ENCODE peak calls at places on chromosomes 5 and 9, in ten cellular contexts. One of them, this sample, is unnamed.

GRCh38 chr9:70412678-70413426 is 1.6 kb downstream of the KLF9 start:
- DNase-seq in HEK293T: no peak
- DNase-seq in astrocyte of the spinal cord: peak; percentile 79
- DNase-seq in activated CD8-positive, alpha-beta memory T cell treated with anti-CD3 and anti-CD28 coated beads for 24 hours: peak; percentile 78
- DNase-seq in anterior cingulate cortex: no peak
- DNase-seq in RWPE1: peak; percentile 77
- DNase-seq in stimulated activated CD4-positive, alpha-beta T cell treated with anti-CD3 and anti-CD28 coated beads, Interleukin-2, amount 100 ng/mL, for 48 hours: peak; percentile 34
- DNase-seq in gastrocnemius medialis: peak; percentile 77
- DNase-seq in NCI-H460: peak; percentile 35
- DNase-seq in lung: peak; percentile 90
- DNase-seq in this sample: peak; percentile 89

GRCh38 chr5:169945831-169946261 is 34.4 kb downstream of the INSYN2B start:
- DNase-seq in HEK293T: no peak
- DNase-seq in astrocyte of the spinal cord: peak; percentile 89
- DNase-seq in activated CD8-positive, alpha-beta memory T cell treated with anti-CD3 and anti-CD28 coated beads for 24 hours: no peak
- DNase-seq in anterior cingulate cortex: no peak
- DNase-seq in RWPE1: peak; percentile 20
- DNase-seq in stimulated activated CD4-positive, alpha-beta T cell treated with anti-CD3 and anti-CD28 coated beads, Interleukin-2, amount 100 ng/mL, for 48 hours: no peak
- DNase-seq in gastrocnemius medialis: no peak
- DNase-seq in NCI-H460: no peak
- DNase-seq in lung: peak; percentile 41
- DNase-seq in this sample: peak; percentile 67

GRCh38 chr9:104921067-104921741 is 6.8 kb downstream of the ABCA1 start:
- DNase-seq in HEK293T: no peak
- DNase-seq in astrocyte of the spinal cord: no peak
- DNase-seq in activated CD8-positive, alpha-beta memory T cell treated with anti-CD3 and anti-CD28 coated beads for 24 hours: no peak
- DNase-seq in anterior cingulate cortex: no peak
- DNase-seq in RWPE1: no peak
- DNase-seq in stimulated activated CD4-positive, alpha-beta T cell treated with anti-CD3 and anti-CD28 coated beads, Interleukin-2, amount 100 ng/mL, for 48 hours: no peak
- DNase-seq in gastrocnemius medialis: no peak
- DNase-seq in NCI-H460: no peak
- DNase-seq in lung: no peak
- DNase-seq in this sample: no peak

GRCh38 chr5:111935835-111936234 is 178.8 kb upstream of the NREP start:
- DNase-seq in HEK293T: no peak
- DNase-seq in astrocyte of the spinal cord: peak; percentile 45
- DNase-seq in activated CD8-positive, alpha-beta memory T cell treated with anti-CD3 and anti-CD28 coated beads for 24 hours: no peak
- DNase-seq in anterior cingulate cortex: no peak
- DNase-seq in RWPE1: no peak
- DNase-seq in stimulated activated CD4-positive, alpha-beta T cell treated with anti-CD3 and anti-CD28 coated beads, Interleukin-2, amount 100 ng/mL, for 48 hours: no peak
- DNase-seq in gastrocnemius medialis: no peak
- DNase-seq in NCI-H460: no peak
- DNase-seq in lung: no peak
- DNase-seq in this sample: no peak

GRCh38 chr5:127844631-127845030 is 141.4 kb downstream of the CCDC192 start:
- DNase-seq in HEK293T: no peak
- DNase-seq in astrocyte of the spinal cord: peak; percentile 28
- DNase-seq in activated CD8-positive, alpha-beta memory T cell treated with anti-CD3 and anti-CD28 coated beads for 24 hours: no peak
- DNase-seq in anterior cingulate cortex: peak; percentile 10
- DNase-seq in RWPE1: no peak
- DNase-seq in stimulated activated CD4-positive, alpha-beta T cell treated with anti-CD3 and anti-CD28 coated beads, Interleukin-2, amount 100 ng/mL, for 48 hours: no peak
- DNase-seq in gastrocnemius medialis: no peak
- DNase-seq in NCI-H460: no peak
- DNase-seq in lung: no peak
- DNase-seq in this sample: no peak

GRCh38 chr5:123422433-123423277 is 548 bp downstream of the CEP120 start:
- DNase-seq in HEK293T: peak; percentile 17
- DNase-seq in astrocyte of the spinal cord: peak; percentile 42
- DNase-seq in activated CD8-positive, alpha-beta memory T cell treated with anti-CD3 and anti-CD28 coated beads for 24 hours: peak; percentile 60
- DNase-seq in anterior cingulate cortex: no peak
- DNase-seq in RWPE1: peak; percentile 54
- DNase-seq in stimulated activated CD4-positive, alpha-beta T cell treated with anti-CD3 and anti-CD28 coated beads, Interleukin-2, amount 100 ng/mL, for 48 hours: peak; percentile 6
- DNase-seq in gastrocnemius medialis: no peak
- DNase-seq in NCI-H460: no peak
- DNase-seq in lung: no peak
- DNase-seq in this sample: no peak

GRCh38 chr9:91790912-91791311 is 159.1 kb downstream of the ROR2 start:
- DNase-seq in HEK293T: no peak
- DNase-seq in astrocyte of the spinal cord: no peak
- DNase-seq in activated CD8-positive, alpha-beta memory T cell treated with anti-CD3 and anti-CD28 coated beads for 24 hours: peak; percentile 7
- DNase-seq in anterior cingulate cortex: no peak
- DNase-seq in RWPE1: no peak
- DNase-seq in stimulated activated CD4-positive, alpha-beta T cell treated with anti-CD3 and anti-CD28 coated beads, Interleukin-2, amount 100 ng/mL, for 48 hours: no peak
- DNase-seq in gastrocnemius medialis: no peak
- DNase-seq in NCI-H460: no peak
- DNase-seq in lung: no peak
- DNase-seq in this sample: no peak

GRCh38 chr5:54621742-54622141 is 104.2 kb downstream of the SNX18 start:
- DNase-seq in HEK293T: no peak
- DNase-seq in astrocyte of the spinal cord: no peak
- DNase-seq in activated CD8-positive, alpha-beta memory T cell treated with anti-CD3 and anti-CD28 coated beads for 24 hours: no peak
- DNase-seq in anterior cingulate cortex: no peak
- DNase-seq in RWPE1: no peak
- DNase-seq in stimulated activated CD4-positive, alpha-beta T cell treated with anti-CD3 and anti-CD28 coated beads, Interleukin-2, amount 100 ng/mL, for 48 hours: no peak
- DNase-seq in gastrocnemius medialis: no peak
- DNase-seq in NCI-H460: no peak
- DNase-seq in lung: no peak
- DNase-seq in this sample: no peak

GRCh38 chr5:179343902-179344300 is 1.4 kb downstream of the ADAMTS2 start:
- DNase-seq in HEK293T: peak; percentile 59
- DNase-seq in astrocyte of the spinal cord: no peak
- DNase-seq in activated CD8-positive, alpha-beta memory T cell treated with anti-CD3 and anti-CD28 coated beads for 24 hours: peak; percentile 65
- DNase-seq in anterior cingulate cortex: no peak
- DNase-seq in RWPE1: no peak
- DNase-seq in stimulated activated CD4-positive, alpha-beta T cell treated with anti-CD3 and anti-CD28 coated beads, Interleukin-2, amount 100 ng/mL, for 48 hours: peak; percentile 21
- DNase-seq in gastrocnemius medialis: no peak
- DNase-seq in NCI-H460: no peak
- DNase-seq in lung: no peak
- DNase-seq in this sample: no peak

GRCh38 chr9:120016231-120016630 is 563.7 kb downstream of the CDK5RAP2 start:
- DNase-seq in HEK293T: no peak
- DNase-seq in astrocyte of the spinal cord: no peak
- DNase-seq in activated CD8-positive, alpha-beta memory T cell treated with anti-CD3 and anti-CD28 coated beads for 24 hours: no peak
- DNase-seq in anterior cingulate cortex: no peak
- DNase-seq in RWPE1: no peak
- DNase-seq in stimulated activated CD4-positive, alpha-beta T cell treated with anti-CD3 and anti-CD28 coated beads, Interleukin-2, amount 100 ng/mL, for 48 hours: no peak
- DNase-seq in gastrocnemius medialis: no peak
- DNase-seq in NCI-H460: no peak
- DNase-seq in lung: no peak
- DNase-seq in this sample: no peak

GRCh38 chr9:135243201-135244190 is 156.0 kb downstream of the OLFM1 start:
- DNase-seq in HEK293T: no peak
- DNase-seq in astrocyte of the spinal cord: no peak
- DNase-seq in activated CD8-positive, alpha-beta memory T cell treated with anti-CD3 and anti-CD28 coated beads for 24 hours: no peak
- DNase-seq in anterior cingulate cortex: no peak
- DNase-seq in RWPE1: no peak
- DNase-seq in stimulated activated CD4-positive, alpha-beta T cell treated with anti-CD3 and anti-CD28 coated beads, Interleukin-2, amount 100 ng/mL, for 48 hours: no peak
- DNase-seq in gastrocnemius medialis: no peak
- DNase-seq in NCI-H460: no peak
- DNase-seq in lung: no peak
- DNase-seq in this sample: no peak

GRCh38 chr9:130954317-130954716 is 15.3 kb upstream of the FIBCD1 start:
- DNase-seq in HEK293T: no peak
- DNase-seq in astrocyte of the spinal cord: no peak
- DNase-seq in activated CD8-positive, alpha-beta memory T cell treated with anti-CD3 and anti-CD28 coated beads for 24 hours: no peak
- DNase-seq in anterior cingulate cortex: no peak
- DNase-seq in RWPE1: no peak
- DNase-seq in stimulated activated CD4-positive, alpha-beta T cell treated with anti-CD3 and anti-CD28 coated beads, Interleukin-2, amount 100 ng/mL, for 48 hours: no peak
- DNase-seq in gastrocnemius medialis: no peak
- DNase-seq in NCI-H460: no peak
- DNase-seq in lung: no peak
- DNase-seq in this sample: no peak

GRCh38 chr9:34139477-34140146 is 13.1 kb upstream of the DCAF12 start:
- DNase-seq in HEK293T: no peak
- DNase-seq in astrocyte of the spinal cord: peak; percentile 90
- DNase-seq in activated CD8-positive, alpha-beta memory T cell treated with anti-CD3 and anti-CD28 coated beads for 24 hours: no peak
- DNase-seq in anterior cingulate cortex: no peak
- DNase-seq in RWPE1: peak; percentile 35
- DNase-seq in stimulated activated CD4-positive, alpha-beta T cell treated with anti-CD3 and anti-CD28 coated beads, Interleukin-2, amount 100 ng/mL, for 48 hours: no peak
- DNase-seq in gastrocnemius medialis: no peak
- DNase-seq in NCI-H460: no peak
- DNase-seq in lung: peak; percentile 65
- DNase-seq in this sample: peak; percentile 85

GRCh38 chr5:7815757-7816534 is 35.0 kb downstream of the CFAP90 start:
- DNase-seq in HEK293T: peak; percentile 83
- DNase-seq in astrocyte of the spinal cord: peak; percentile 46
- DNase-seq in activated CD8-positive, alpha-beta memory T cell treated with anti-CD3 and anti-CD28 coated beads for 24 hours: peak; percentile 84
- DNase-seq in anterior cingulate cortex: peak; percentile 19
- DNase-seq in RWPE1: peak; percentile 54
- DNase-seq in stimulated activated CD4-positive, alpha-beta T cell treated with anti-CD3 and anti-CD28 coated beads, Interleukin-2, amount 100 ng/mL, for 48 hours: peak; percentile 67
- DNase-seq in gastrocnemius medialis: peak; percentile 68
- DNase-seq in NCI-H460: peak; percentile 63
- DNase-seq in lung: peak; percentile 82
- DNase-seq in this sample: peak; percentile 88

GRCh38 chr9:91179237-91180138 is 182.2 kb downstream of the AUH start:
- DNase-seq in HEK293T: no peak
- DNase-seq in astrocyte of the spinal cord: peak; percentile 54
- DNase-seq in activated CD8-positive, alpha-beta memory T cell treated with anti-CD3 and anti-CD28 coated beads for 24 hours: peak; percentile 56
- DNase-seq in anterior cingulate cortex: no peak
- DNase-seq in RWPE1: peak; percentile 50
- DNase-seq in stimulated activated CD4-positive, alpha-beta T cell treated with anti-CD3 and anti-CD28 coated beads, Interleukin-2, amount 100 ng/mL, for 48 hours: no peak
- DNase-seq in gastrocnemius medialis: no peak
- DNase-seq in NCI-H460: no peak
- DNase-seq in lung: peak; percentile 26
- DNase-seq in this sample: peak; percentile 54

GRCh38 chr9:103816146-103816545 is 278.0 kb upstream of the SMC2 start:
- DNase-seq in HEK293T: no peak
- DNase-seq in astrocyte of the spinal cord: no peak
- DNase-seq in activated CD8-positive, alpha-beta memory T cell treated with anti-CD3 and anti-CD28 coated beads for 24 hours: no peak
- DNase-seq in anterior cingulate cortex: no peak
- DNase-seq in RWPE1: no peak
- DNase-seq in stimulated activated CD4-positive, alpha-beta T cell treated with anti-CD3 and anti-CD28 coated beads, Interleukin-2, amount 100 ng/mL, for 48 hours: no peak
- DNase-seq in gastrocnemius medialis: no peak
- DNase-seq in NCI-H460: no peak
- DNase-seq in lung: no peak
- DNase-seq in this sample: no peak

GRCh38 chr9:132776891-132777290 is 101.2 kb downstream of the AK8 start:
- DNase-seq in HEK293T: no peak
- DNase-seq in astrocyte of the spinal cord: no peak
- DNase-seq in activated CD8-positive, alpha-beta memory T cell treated with anti-CD3 and anti-CD28 coated beads for 24 hours: no peak
- DNase-seq in anterior cingulate cortex: no peak
- DNase-seq in RWPE1: no peak
- DNase-seq in stimulated activated CD4-positive, alpha-beta T cell treated with anti-CD3 and anti-CD28 coated beads, Interleukin-2, amount 100 ng/mL, for 48 hours: no peak
- DNase-seq in gastrocnemius medialis: no peak
- DNase-seq in NCI-H460: no peak
- DNase-seq in lung: no peak
- DNase-seq in this sample: no peak